ENCODE peak calls at places on chromosomes 6 and 20, in four cellular contexts. K is PC-9, V is hepatocyte, N is cardiac muscle cell. D is an unnamed sample.

GRCh38 chr6:7585287-7585930 is 4.6 kb upstream of the SNRNP48 start:
- DNase-seq in K (no peak), V (no peak), N (no peak), D (no peak)

GRCh38 chr20:36499211-36499610 is 42.1 kb upstream of the MYL9 start:
- DNase-seq in K (no peak), V (no peak), N (no peak), D (no peak)

GRCh38 chr6:9532621-9533557 is 882.0 kb downstream of the TFAP2A start:
- DNase-seq in K (peak), V (no peak), N (no peak), D (no peak)

GRCh38 chr6:12420626-12421025 is 130.5 kb downstream of the EDN1 start:
- DNase-seq in K (no peak), V (no peak), N (no peak), D (no peak)

GRCh38 chr6:29953001-29953436 is 10.7 kb downstream of the HLA-A start:
- DNase-seq in K (no peak), V (peak), N (peak), D (no peak)

GRCh38 chr20:13898012-13898612 is 92.3 kb downstream of the SEL1L2 start:
- DNase-seq in K (no peak), V (no peak), N (peak), D (no peak)

GRCh38 chr6:14228571-14228970 is 111.0 kb downstream of the CD83 start:
- DNase-seq in K (no peak), V (no peak), N (no peak), D (peak)

GRCh38 chr6:111750753-111751684 is 122.2 kb downstream of the FYN start:
- DNase-seq in K (no peak), V (no peak), N (no peak), D (no peak)

GRCh38 chr20:50804453-50805348 is 9.8 kb downstream of the BCAS4 start:
- DNase-seq in K (no peak), V (no peak), N (no peak), D (no peak)

GRCh38 chr20:539848-540247 is 3.7 kb downstream of the CSNK2A1 start:
- DNase-seq in K (no peak), V (peak), N (no peak), D (peak)

GRCh38 chr6:65191412-65191811 is 515.6 kb downstream of the EYS start:
- DNase-seq in K (no peak), V (no peak), N (no peak), D (no peak)

GRCh38 chr6:15642276-15642675 is 20.6 kb downstream of the DTNBP1 start:
- DNase-seq in K (no peak), V (no peak), N (no peak), D (no peak)

GRCh38 chr20:62117658-62118057 is 4.6 kb upstream of the LSM14B start:
- DNase-seq in K (no peak), V (no peak), N (peak), D (no peak)

GRCh38 chr6:135880066-135880972 is 28.8 kb downstream of the PDE7B start:
- DNase-seq in K (peak), V (no peak), N (no peak), D (peak)

GRCh38 chr6:106381871-106382270 is 21.4 kb downstream of the CRYBG1 start:
- DNase-seq in K (peak), V (no peak), N (peak), D (peak)

GRCh38 chr6:27312146-27312949 is at the start of gene POM121L2:
- DNase-seq in K (peak), V (peak), N (peak), D (peak)
- TF ChIP-seq CTCF in K (peak), V (peak), N (peak), D (peak)

GRCh38 chr6:35668708-35669440 is 19.8 kb downstream of the FKBP5 start:
- DNase-seq in K (no peak), V (no peak), N (no peak), D (no peak)
- H3K4me3 ChIP-seq in K (no peak), V (no peak), N (no peak), D (no peak)

DNA sequence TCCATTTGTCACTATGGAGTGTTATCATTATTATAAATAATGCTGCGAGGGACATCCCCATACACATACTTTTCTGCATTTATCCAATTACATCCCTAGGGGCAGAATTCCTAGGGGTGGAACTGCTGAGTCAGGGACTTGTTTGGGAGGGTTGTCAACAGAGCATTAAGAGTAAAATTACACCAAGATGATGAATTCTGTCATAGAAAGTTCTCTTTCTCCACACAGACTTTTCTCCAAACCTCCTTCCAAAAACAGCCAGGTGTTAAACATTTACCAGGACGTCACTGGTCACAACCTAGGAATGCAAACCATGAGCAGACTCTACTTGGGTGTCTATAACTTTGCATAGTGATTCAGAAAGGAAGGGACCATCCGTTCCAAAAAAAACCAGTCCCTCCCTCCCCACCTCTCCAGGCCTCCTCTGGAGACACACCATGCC is 95.5 kb downstream of the PRND start:
- DNase-seq in K (no peak), V (no peak), N (no peak), D (no peak)
- TF ChIP-seq CTCF in K (no peak), V (no peak), N (no peak), D (no peak)

DNA sequence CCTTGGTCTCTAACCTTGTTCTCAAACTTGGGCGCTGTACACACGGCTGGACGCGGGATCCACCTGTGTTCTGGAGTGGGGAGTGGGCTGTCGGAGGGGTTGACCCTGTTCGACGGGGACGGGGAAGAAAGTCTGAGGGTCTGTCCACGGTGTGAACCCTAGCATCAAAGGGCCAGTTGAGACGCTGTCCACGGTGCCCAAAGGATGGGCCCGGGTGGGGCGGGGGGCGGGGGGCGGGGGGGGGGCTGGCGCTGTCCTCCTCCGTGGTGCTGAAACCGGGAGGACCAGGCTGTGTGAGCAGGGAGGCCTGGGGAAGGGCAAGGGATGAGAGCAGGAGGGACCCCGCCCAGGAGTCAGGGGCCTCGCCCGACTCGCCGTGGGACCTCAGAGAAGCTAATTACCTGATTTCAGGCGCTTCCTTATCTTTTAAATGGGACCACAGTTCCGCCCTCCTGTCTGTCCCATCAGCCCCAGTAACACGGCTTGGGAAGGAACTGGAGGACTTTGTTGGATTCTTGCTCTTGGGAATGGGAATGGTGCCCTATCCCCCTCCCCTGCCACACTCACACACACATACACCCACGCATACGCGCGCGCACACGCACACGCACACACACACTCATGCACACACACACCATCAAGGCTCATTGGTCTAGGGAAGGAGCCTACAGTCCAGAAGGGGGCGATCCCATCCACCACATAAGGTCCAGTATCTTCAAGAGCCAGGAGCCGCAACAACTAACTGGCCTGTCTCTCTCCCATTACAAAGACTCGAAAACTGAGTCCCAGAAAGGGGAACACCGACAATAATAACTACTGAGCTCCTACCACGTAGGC is 1.0 kb upstream of the VSTM2L start:
- DNase-seq in K (no peak), V (peak), N (peak), D (peak)
- H3K4me3 ChIP-seq in K (no peak), V (no peak), N (peak), D (no peak)

GRCh38 chr6:147468634-147469033 is 39.9 kb upstream of the SAMD5 start:
- DNase-seq in K (no peak), V (no peak), N (no peak), D (no peak)
- TF ChIP-seq CTCF in K (peak), V (no peak), N (no peak), D (no peak)

GRCh38 chr6:36657942-36658544 is 20.5 kb upstream of the CDKN1A start:
- DNase-seq in K (no peak), V (no peak), N (no peak), D (no peak)

GRCh38 chr6:36657265-36657664 is 21.2 kb upstream of the CDKN1A start:
- DNase-seq in K (no peak), V (no peak), N (no peak), D (no peak)

GRCh38 chr6:36651659-36652379 is 26.7 kb upstream of the CDKN1A start:
- DNase-seq in K (no peak), V (no peak), N (no peak), D (no peak)

GRCh38 chr6:36656441-36656840 is 22.1 kb upstream of the CDKN1A start:
- DNase-seq in K (peak), V (no peak), N (no peak), D (no peak)

GRCh38 chr6:36655073-36655847 is 23.3 kb upstream of the CDKN1A start:
- DNase-seq in K (no peak), V (no peak), N (no peak), D (no peak)
- H3K4me3 ChIP-seq in K (no peak), V (no peak), N (no peak), D (no peak)

D was measured in colonic mucosa.